ENCODE peak calls at places on chromosome X, in four cellular contexts. One of them, this sample, is unnamed.

GRCh38 chrX:36199926-36200325 is 280.4 kb downstream of the CFAP47 start:
- DNase-seq in cardiac fibroblast: no peak
- DNase-seq in adrenal gland: no peak
- DNase-seq in H7: no peak
- DNase-seq in this sample: no peak

GRCh38 chrX:156001001-156001666 is 3.6 kb downstream of the IL9R start:
- DNase-seq in cardiac fibroblast: no peak
- DNase-seq in adrenal gland: no peak
- DNase-seq in H7: peak; percentile 8
- DNase-seq in this sample: no peak

GRCh38 chrX:154123241-154124219 is 20.5 kb upstream of the OPN1LW start:
- DNase-seq in cardiac fibroblast: no peak
- DNase-seq in adrenal gland: no peak
- DNase-seq in H7: no peak
- DNase-seq in this sample: no peak

GRCh38 chrX:29299689-29300088 is 712.4 kb downstream of the IL1RAPL1 start:
- DNase-seq in cardiac fibroblast: peak; percentile 13
- DNase-seq in adrenal gland: no peak
- DNase-seq in H7: no peak
- DNase-seq in this sample: no peak

GRCh38 chrX:43882294-43882681 is at the start of gene MAOB:
- DNase-seq in cardiac fibroblast: no peak
- DNase-seq in adrenal gland: peak; percentile 61
- DNase-seq in H7: peak; percentile 82
- DNase-seq in this sample: no peak

GRCh38 chrX:93177930-93178329 is 495.4 kb downstream of the NAP1L3 start:
- DNase-seq in cardiac fibroblast: no peak
- DNase-seq in adrenal gland: no peak
- DNase-seq in H7: no peak
- DNase-seq in this sample: no peak

GRCh38 chrX:21978346-21978745 is 37.8 kb downstream of the SMS start:
- DNase-seq in cardiac fibroblast: no peak
- DNase-seq in adrenal gland: no peak
- DNase-seq in H7: no peak
- DNase-seq in this sample: no peak

GRCh38 chrX:31376408-31376807 is 304.6 kb upstream of the FTHL17 start:
- DNase-seq in cardiac fibroblast: no peak
- DNase-seq in adrenal gland: no peak
- DNase-seq in H7: no peak
- DNase-seq in this sample: no peak

GRCh38 chrX:153927686-153927935 is 1.5 kb upstream of the ARHGAP4 start:
- DNase-seq in cardiac fibroblast: no peak
- DNase-seq in adrenal gland: no peak
- DNase-seq in H7: no peak
- DNase-seq in this sample: no peak

GRCh38 chrX:15930585-15930984 is 76.0 kb upstream of the AP1S2 start:
- DNase-seq in cardiac fibroblast: peak; percentile 66
- DNase-seq in adrenal gland: no peak
- DNase-seq in H7: peak; percentile 56
- DNase-seq in this sample: peak; percentile 62

GRCh38 chrX:21509912-21510311 is 135.7 kb downstream of the CNKSR2 start:
- DNase-seq in cardiac fibroblast: peak; percentile 50
- DNase-seq in adrenal gland: no peak
- DNase-seq in H7: no peak
- DNase-seq in this sample: peak; percentile 34

GRCh38 chrX:108088511-108088910 is 2.8 kb downstream of the PSMD10 start:
- DNase-seq in cardiac fibroblast: no peak
- DNase-seq in adrenal gland: no peak
- DNase-seq in H7: no peak
- DNase-seq in this sample: no peak

GRCh38 chrX:130594453-130594916 is 192.7 kb downstream of the RBMX2 start:
- DNase-seq in cardiac fibroblast: no peak
- DNase-seq in adrenal gland: no peak
- DNase-seq in H7: no peak
- DNase-seq in this sample: no peak

GRCh38 chrX:133390647-133391046 is 24.6 kb downstream of the GPC4 start:
- DNase-seq in cardiac fibroblast: no peak
- DNase-seq in adrenal gland: no peak
- DNase-seq in H7: no peak
- DNase-seq in this sample: no peak

GRCh38 chrX:38327775-38328081 is 419 bp upstream of the RPGR start:
- DNase-seq in cardiac fibroblast: no peak
- DNase-seq in adrenal gland: no peak
- DNase-seq in H7: no peak
- DNase-seq in this sample: no peak
- H3K4me3 ChIP-seq in cardiac fibroblast: peak overlapping the region; percentile 73
- H3K4me3 ChIP-seq in adrenal gland: no peak overlapping the region
- H3K4me3 ChIP-seq in H7: peak overlapping the region; percentile 6
- H3K4me3 ChIP-seq in this sample: peak overlapping the region; percentile 66

GRCh38 chrX:118348186-118348810 is 2.4 kb downstream of the WDR44 start:
- DNase-seq in cardiac fibroblast: no peak
- DNase-seq in adrenal gland: no peak
- DNase-seq in H7: peak; percentile 50
- DNase-seq in this sample: no peak

GRCh38 chrX:118345401-118346257 is at the start of gene WDR44:
- DNase-seq in cardiac fibroblast: peak; percentile 94
- DNase-seq in adrenal gland: peak; percentile 93
- DNase-seq in H7: peak; percentile 97
- DNase-seq in this sample: peak; percentile 96

GRCh38 chrX:118346258-118347094 is 570 bp downstream of the WDR44 start:
- DNase-seq in cardiac fibroblast: peak; percentile 18
- DNase-seq in adrenal gland: peak; percentile 49
- DNase-seq in H7: peak; percentile 69
- DNase-seq in this sample: peak; percentile 20

GRCh38 chrX:118347131-118347530 is 1.2 kb downstream of the WDR44 start:
- DNase-seq in cardiac fibroblast: peak; percentile 67
- DNase-seq in adrenal gland: no peak
- DNase-seq in H7: no peak
- DNase-seq in this sample: peak; percentile 56

DNA sequence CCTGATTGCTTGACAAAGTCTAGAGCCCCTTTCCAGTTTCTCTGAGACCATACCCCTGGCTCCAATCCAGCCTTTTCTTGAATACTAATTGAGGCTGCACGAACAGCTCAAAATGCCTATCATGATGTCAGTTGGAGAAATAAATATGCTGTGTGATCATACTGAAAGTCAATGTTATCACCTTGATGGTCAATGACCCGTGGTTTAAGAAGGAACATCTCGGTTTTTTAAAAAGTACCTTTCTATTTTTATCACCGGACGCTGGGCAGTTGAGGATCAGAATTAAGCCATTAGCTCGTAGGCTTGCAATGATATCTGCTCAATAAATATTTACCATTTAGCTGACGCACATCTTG is 883 bp upstream of the WDR44 start:
- DNase-seq in cardiac fibroblast: no peak
- DNase-seq in adrenal gland: no peak
- DNase-seq in H7: no peak
- DNase-seq in this sample: no peak
- H3K4me3 ChIP-seq in cardiac fibroblast: peak overlapping the region; percentile 47
- H3K4me3 ChIP-seq in adrenal gland: no peak overlapping the region
- H3K4me3 ChIP-seq in H7: peak overlapping the region; percentile 58
- H3K4me3 ChIP-seq in this sample: peak overlapping the region; percentile 45

GRCh38 chrX:45799576-45799975 is 598.9 kb upstream of the DIPK2B start:
- DNase-seq in cardiac fibroblast: no peak
- DNase-seq in adrenal gland: no peak
- DNase-seq in H7: no peak
- DNase-seq in this sample: no peak
- H3K4me3 ChIP-seq in cardiac fibroblast: no peak overlapping the region
- H3K4me3 ChIP-seq in adrenal gland: no peak overlapping the region
- H3K4me3 ChIP-seq in H7: no peak overlapping the region
- H3K4me3 ChIP-seq in this sample: no peak overlapping the region

GRCh38 chrX:54675762-54676161 is 122.3 kb downstream of the ITIH6 start:
- DNase-seq in cardiac fibroblast: no peak
- DNase-seq in adrenal gland: no peak
- DNase-seq in H7: no peak
- DNase-seq in this sample: no peak
- H3K4me3 ChIP-seq in cardiac fibroblast: no peak overlapping the region
- H3K4me3 ChIP-seq in adrenal gland: no peak overlapping the region
- H3K4me3 ChIP-seq in H7: no peak overlapping the region
- H3K4me3 ChIP-seq in this sample: no peak overlapping the region

GRCh38 chrX:131746491-131746968 is 202.7 kb downstream of the OR13H1 start:
- DNase-seq in cardiac fibroblast: no peak
- DNase-seq in adrenal gland: peak; percentile 87
- DNase-seq in H7: peak; percentile 51
- DNase-seq in this sample: peak; percentile 88
- H3K4me3 ChIP-seq in cardiac fibroblast: no peak overlapping the region
- H3K4me3 ChIP-seq in adrenal gland: peak overlapping the region; percentile 21
- H3K4me3 ChIP-seq in H7: no peak overlapping the region
- H3K4me3 ChIP-seq in this sample: peak overlapping the region; percentile 52

DNA sequence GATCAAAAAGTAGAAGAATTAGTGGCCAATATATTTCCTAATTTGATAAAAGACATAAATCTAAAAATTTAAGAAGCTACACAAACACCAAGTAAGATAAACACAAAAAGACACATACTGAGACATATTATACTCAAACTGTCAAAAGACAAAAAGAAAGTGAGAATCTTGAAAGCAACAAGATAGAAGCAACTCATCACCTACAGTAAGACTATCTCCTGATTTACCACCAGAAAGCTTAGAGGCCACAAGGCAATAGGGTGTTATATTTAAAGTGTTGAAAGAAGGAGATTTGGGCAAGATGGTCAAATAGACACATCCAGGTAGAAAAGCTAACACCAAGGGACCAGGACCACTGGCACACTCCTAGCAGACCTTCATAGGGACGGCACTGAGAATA is 79.4 kb downstream of the ITM2A start:
- DNase-seq in cardiac fibroblast: no peak
- DNase-seq in adrenal gland: no peak
- DNase-seq in H7: no peak
- DNase-seq in this sample: no peak
- H3K4me3 ChIP-seq in cardiac fibroblast: no peak overlapping the region
- H3K4me3 ChIP-seq in adrenal gland: no peak overlapping the region
- H3K4me3 ChIP-seq in H7: no peak overlapping the region
- H3K4me3 ChIP-seq in this sample: no peak overlapping the region

GRCh38 chrX:115563633-115564182 is 2.7 kb downstream of the PLS3 start:
- DNase-seq in cardiac fibroblast: peak; percentile 27
- DNase-seq in adrenal gland: no peak
- DNase-seq in H7: peak; percentile 19
- DNase-seq in this sample: no peak
- H3K4me3 ChIP-seq in cardiac fibroblast: peak overlapping the region; percentile 3
- H3K4me3 ChIP-seq in adrenal gland: no peak overlapping the region
- H3K4me3 ChIP-seq in H7: no peak overlapping the region
- H3K4me3 ChIP-seq in this sample: no peak overlapping the region

GRCh38 chrX:19750028-19750786 is 137.2 kb downstream of the SH3KBP1 start:
- DNase-seq in cardiac fibroblast: no peak
- DNase-seq in adrenal gland: no peak
- DNase-seq in H7: no peak
- DNase-seq in this sample: no peak
- H3K4me3 ChIP-seq in cardiac fibroblast: no peak overlapping the region
- H3K4me3 ChIP-seq in adrenal gland: no peak overlapping the region
- H3K4me3 ChIP-seq in H7: no peak overlapping the region
- H3K4me3 ChIP-seq in this sample: no peak overlapping the region

GRCh38 chrX:53316860-53317237 is 35.5 kb upstream of the IQSEC2 start:
- DNase-seq in cardiac fibroblast: no peak
- DNase-seq in adrenal gland: no peak
- DNase-seq in H7: no peak
- DNase-seq in this sample: no peak

GRCh38 chrX:53320543-53321215 is 39.3 kb upstream of the IQSEC2 start:
- DNase-seq in cardiac fibroblast: no peak
- DNase-seq in adrenal gland: peak; percentile 21
- DNase-seq in H7: peak; percentile 87
- DNase-seq in this sample: no peak

GRCh38 chrX:53319614-53320542 is 38.5 kb upstream of the IQSEC2 start:
- DNase-seq in cardiac fibroblast: no peak
- DNase-seq in adrenal gland: peak; percentile 24
- DNase-seq in H7: peak; percentile 70
- DNase-seq in this sample: no peak

GRCh38 chrX:53317365-53318069 is 36.1 kb upstream of the IQSEC2 start:
- DNase-seq in cardiac fibroblast: peak; percentile 52
- DNase-seq in adrenal gland: peak; percentile 76
- DNase-seq in H7: peak; percentile 91
- DNase-seq in this sample: peak; percentile 35

DNA sequence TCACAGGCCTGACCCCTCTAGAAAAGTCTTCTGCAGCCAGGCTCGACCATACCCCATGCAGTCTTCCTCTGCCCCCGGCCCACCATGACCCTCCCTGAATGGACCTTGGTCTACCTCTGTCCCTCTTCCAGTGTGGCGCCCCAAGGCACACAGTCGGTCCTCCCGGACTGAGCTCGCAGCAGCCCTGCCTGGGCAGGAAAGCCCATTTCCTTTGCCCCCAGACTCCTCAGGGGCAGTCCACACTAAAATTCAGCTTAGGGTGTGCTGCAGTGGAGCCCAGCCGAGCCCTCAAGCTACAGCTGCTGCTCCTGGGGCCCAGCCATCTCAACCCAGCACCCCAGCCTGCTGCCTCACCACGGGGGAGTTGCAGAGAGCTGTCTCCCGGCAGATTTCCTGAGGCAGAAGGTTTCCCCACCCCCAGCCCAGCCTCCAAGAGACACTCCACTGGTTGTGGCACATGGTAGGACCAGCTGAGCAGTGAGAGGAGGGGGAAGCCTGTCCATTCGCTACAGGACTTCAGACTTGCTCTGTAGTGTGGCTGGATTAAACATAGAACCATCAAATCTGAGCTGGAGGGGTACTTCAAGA is 37.5 kb upstream of the IQSEC2 start:
- DNase-seq in cardiac fibroblast: no peak
- DNase-seq in adrenal gland: no peak
- DNase-seq in H7: peak; percentile 67
- DNase-seq in this sample: no peak
- H3K4me3 ChIP-seq in cardiac fibroblast: no peak overlapping the region
- H3K4me3 ChIP-seq in adrenal gland: no peak overlapping the region
- H3K4me3 ChIP-seq in H7: peak overlapping the region; percentile 71
- H3K4me3 ChIP-seq in this sample: no peak overlapping the region

DNA sequence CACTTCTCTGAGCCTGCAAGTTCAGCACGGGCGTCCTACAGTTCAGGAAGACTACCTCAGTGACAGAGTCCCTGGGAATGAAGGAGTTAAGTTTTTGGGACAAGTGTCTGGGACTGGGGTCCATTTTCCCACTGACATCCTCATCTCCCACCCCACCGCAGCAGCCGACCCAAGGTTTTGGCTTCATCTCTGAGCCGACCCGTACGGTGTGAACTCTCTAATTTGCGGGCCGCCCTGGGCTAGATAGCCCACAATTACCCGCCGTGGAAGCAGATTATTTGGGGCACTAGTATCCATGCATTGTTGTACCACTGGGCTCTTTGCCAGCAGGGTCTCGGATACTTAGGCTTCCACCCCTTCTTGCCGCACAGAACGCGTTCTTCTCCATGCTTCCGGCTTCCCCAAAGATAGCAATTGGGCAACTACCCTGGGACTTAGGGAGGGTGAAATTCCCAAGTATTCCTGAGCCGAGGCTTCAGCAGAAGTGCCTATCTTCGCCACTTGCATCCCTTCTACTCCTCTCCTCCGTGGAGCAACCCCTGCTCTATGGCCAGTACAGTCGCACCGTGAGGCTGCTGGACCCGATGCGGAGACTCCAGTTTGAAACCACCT is 2.4 kb downstream of the IL1RAPL2 start:
- DNase-seq in cardiac fibroblast: no peak
- DNase-seq in adrenal gland: no peak
- DNase-seq in H7: peak; percentile 2
- DNase-seq in this sample: no peak
- H3K4me3 ChIP-seq in cardiac fibroblast: no peak overlapping the region
- H3K4me3 ChIP-seq in adrenal gland: no peak overlapping the region
- H3K4me3 ChIP-seq in H7: peak overlapping the region; percentile 36
- H3K4me3 ChIP-seq in this sample: no peak overlapping the region